ENCODE peak calls at places on chromosomes 3 and 15, in four cellular contexts. P, Q, C and I are unnamed samples.

GRCh38 chr3:65851827-65852226 is 186.9 kb downstream of the MAGI1 start:
- DNase-seq in C (no peak), Q (no peak), P (no peak), I (peak)

GRCh38 chr15:41429003-41429890 is 12.4 kb downstream of the RTF1 start:
- DNase-seq in C (no peak), Q (peak), P (no peak), I (no peak)

GRCh38 chr3:160677459-160677901 is 520 bp downstream of the ARL14 start:
- DNase-seq in Q (no peak), P (peak), C (no peak), I (no peak)

GRCh38 chr15:81001180-81002003 is 669 bp downstream of the TLNRD1 start:
- DNase-seq in Q (no peak), P (peak), C (peak), I (no peak)

GRCh38 chr3:72176537-72177041 is 391.6 kb upstream of the PROK2 start:
- DNase-seq in P (no peak), Q (peak), C (no peak), I (no peak)

GRCh38 chr15:58475573-58476524 is 44.1 kb downstream of the LIPC start:
- DNase-seq in Q (no peak), C (no peak), P (no peak), I (peak)

GRCh38 chr15:71651750-71652186 is 158.6 kb upstream of the NR2E3 start:
- DNase-seq in Q (peak), P (peak), C (peak), I (peak)

GRCh38 chr3:153221748-153222162 is 59.7 kb downstream of the RAP2B start:
- DNase-seq in P (no peak), Q (peak), C (no peak), I (no peak)

GRCh38 chr3:193046369-193046768 is 128.7 kb upstream of the MB21D2 start:
- DNase-seq in C (no peak), P (no peak), Q (no peak), I (no peak)

GRCh38 chr3:16410659-16411058 is 102.8 kb downstream of the RFTN1 start:
- DNase-seq in P (no peak), Q (no peak), C (no peak), I (no peak)

GRCh38 chr15:29589975-29590374 is 232.3 kb downstream of the TJP1 start:
- DNase-seq in C (no peak), Q (no peak), P (no peak), I (no peak)

GRCh38 chr3:87771338-87772059 is 287.3 kb downstream of the CGGBP1 start:
- DNase-seq in Q (peak), C (peak), P (peak), I (no peak)

GRCh38 chr3:72582963-72583362 is 265.3 kb downstream of the SHQ1 start:
- DNase-seq in C (no peak), Q (no peak), P (no peak), I (no peak)

GRCh38 chr3:180072786-180073185 is 36.0 kb upstream of the PEX5L start:
- DNase-seq in P (no peak), C (no peak), Q (no peak), I (no peak)

GRCh38 chr15:49918106-49918505 is 200.9 kb downstream of the ATP8B4 start:
- DNase-seq in Q (no peak), P (no peak), C (no peak), I (peak)

GRCh38 chr3:182258538-182259177 is 534.6 kb upstream of the ATP11B start:
- DNase-seq in P (no peak), Q (no peak), C (no peak), I (no peak)

GRCh38 chr3:182018361-182018760 is 306.6 kb downstream of the SOX2 start:
- DNase-seq in Q (no peak), C (no peak), P (no peak), I (no peak)

GRCh38 chr15:51403072-51403878 is 61.8 kb downstream of the GLDN start:
- DNase-seq in P (peak), C (peak), Q (no peak), I (no peak)

GRCh38 chr15:72060687-72061250 is 57.2 kb downstream of the MYO9A start:
- DNase-seq in Q (no peak), P (no peak), C (no peak), I (no peak)

GRCh38 chr15:69395991-69396390 is 18.2 kb upstream of the KIF23 start:
- DNase-seq in Q (no peak), C (no peak), P (no peak), I (no peak)

GRCh38 chr3:65194044-65194714 is 506.4 kb upstream of the ADAMTS9 start:
- DNase-seq in Q (no peak), P (no peak), C (no peak), I (no peak)

GRCh38 chr3:16523778-16524177 is 10.3 kb upstream of the RFTN1 start:
- DNase-seq in C (no peak), P (no peak), Q (no peak), I (no peak)

GRCh38 chr3:111850481-111850880 is 8.6 kb upstream of the PHLDB2 start:
- DNase-seq in C (no peak), Q (no peak), P (no peak), I (no peak)

GRCh38 chr3:16987141-16987540 is 102.4 kb downstream of the PLCL2 start:
- DNase-seq in P (no peak), C (no peak), Q (no peak), I (no peak)

GRCh38 chr3:154753101-154753500 is 323.1 kb upstream of the GPR149 start:
- DNase-seq in Q (no peak), C (no peak), P (no peak), I (no peak)
- TF ChIP-seq CTCF in Q (no peak), C (no peak), P (no peak), I (no peak)

DNA sequence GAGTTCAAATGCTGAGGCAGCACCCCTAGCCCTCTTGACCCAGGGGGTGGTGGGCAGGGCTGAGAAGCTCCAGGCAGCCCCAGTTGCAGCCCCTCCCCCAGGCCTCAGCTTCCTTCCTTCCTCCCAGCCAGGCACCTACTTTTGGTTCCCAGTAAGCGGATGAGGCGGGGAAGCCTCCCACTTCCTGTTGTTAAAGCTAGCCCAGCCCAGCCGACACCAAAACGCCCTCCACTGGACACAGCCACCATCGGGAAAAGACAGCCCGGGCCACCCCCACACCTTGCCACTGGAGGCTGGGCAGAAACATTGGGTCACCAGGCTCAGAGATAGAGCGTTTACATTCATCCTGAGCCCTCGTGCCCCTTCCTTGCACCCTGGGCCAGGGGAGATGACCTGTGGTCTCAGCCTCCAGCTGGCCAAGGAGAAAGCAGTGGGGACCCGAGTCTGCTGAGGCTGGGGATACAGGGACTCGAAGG is 3.5 kb downstream of the DUSP7 start:
- DNase-seq in Q (no peak), P (peak), C (peak), I (peak)
- TF ChIP-seq CTCF in Q (no peak), P (no peak), C (peak), I (peak)

GRCh38 chr15:25437751-25438600 is 848 bp downstream of the UBE3A start:
- DNase-seq in C (peak), P (peak), Q (no peak), I (no peak)
- TF ChIP-seq CTCF in C (peak), P (peak), Q (peak), I (peak)

GRCh38 chr3:127383656-127384179 is 95.9 kb upstream of the PRR20G start:
- DNase-seq in C (no peak), Q (no peak), P (no peak), I (no peak)
- TF ChIP-seq CTCF in C (no peak), Q (no peak), P (no peak), I (no peak)